ENCODE peak calls at places on chromosome X, in eight cellular contexts. I is right lobe of liver, Z is esophagus muscularis mucosa, A is uterus, Y is heart right ventricle, M is fibroblast of lung, C is GM13977, J is fibroblast of the aortic adventitia. K is an unnamed sample.

GRCh38 chrX:115892787-115893671 is 277.5 kb upstream of the AGTR2 start:
- DNase-seq in Z (no peak), C (peak; percentile 54), Y (no peak), I (peak; percentile 31), M (peak; percentile 4), J (peak; percentile 86), A (peak; percentile 49), K (no peak)

GRCh38 chrX:106917830-106918500 is 2.2 kb upstream of the CLDN2 start:
- DNase-seq in Y (no peak), A (no peak), Z (no peak), J (peak; percentile 81), I (no peak), M (peak; percentile 55), C (no peak), K (peak; percentile 34)

GRCh38 chrX:54786972-54787371 is 11.1 kb downstream of the ITIH6 start:
- DNase-seq in Y (no peak), C (no peak), Z (no peak), J (no peak), M (no peak), I (no peak), A (no peak), K (no peak)

GRCh38 chrX:152480269-152481212 is 29.4 kb upstream of the GABRA3 start:
- DNase-seq in M (no peak), J (no peak), Z (no peak), A (no peak), C (no peak), I (no peak), Y (no peak), K (no peak)

GRCh38 chrX:8805974-8806373 is 4.8 kb upstream of the FAM9A start:
- DNase-seq in C (no peak), J (no peak), Y (no peak), Z (no peak), A (no peak), I (no peak), M (no peak), K (no peak)

GRCh38 chrX:373641-374471 is 12.9 kb downstream of the PPP2R3B start:
- DNase-seq in I (no peak), J (no peak), A (no peak), C (no peak), M (no peak), Y (no peak), Z (no peak), K (peak; percentile 19)

GRCh38 chrX:123338240-123338639 is 154.2 kb downstream of the GRIA3 start:
- DNase-seq in J (no peak), Z (no peak), A (no peak), I (no peak), C (no peak), Y (no peak), M (no peak), K (no peak)

GRCh38 chrX:138191998-138192397 is 519.5 kb downstream of the FGF13 start:
- DNase-seq in J (peak; percentile 13), I (no peak), C (peak; percentile 5), A (no peak), M (peak; percentile 11), Y (peak; percentile 4), Z (no peak), K (no peak)

GRCh38 chrX:54482839-54483593 is 13.0 kb downstream of the FGD1 start:
- DNase-seq in Z (no peak), M (no peak), Y (no peak), I (no peak), J (no peak), A (no peak), C (no peak), K (no peak)

GRCh38 chrX:150303386-150304097 is 59.6 kb upstream of the MAMLD1 start:
- DNase-seq in Z (no peak), C (no peak), M (no peak), J (no peak), I (no peak), Y (no peak), A (no peak), K (no peak)

GRCh38 chrX:123084797-123085196 is 99.3 kb upstream of the GRIA3 start:
- DNase-seq in A (no peak), M (no peak), C (no peak), Z (no peak), Y (no peak), I (no peak), J (peak; percentile 41), K (peak; percentile 73)

GRCh38 chrX:90883479-90883878 is 551.2 kb upstream of the PABPC5 start:
- DNase-seq in C (no peak), Y (no peak), A (no peak), J (no peak), Z (no peak), I (no peak), M (no peak), K (no peak)

GRCh38 chrX:123833387-123833786 is 26.5 kb upstream of the XIAP start:
- DNase-seq in M (peak; percentile 46), A (peak; percentile 37), I (peak; percentile 32), Z (no peak), J (peak; percentile 56), C (peak; percentile 73), Y (peak; percentile 20), K (peak; percentile 19)

GRCh38 chrX:43750248-43750676 is 94.2 kb downstream of the MAOA start:
- DNase-seq in J (peak; percentile 59), Z (no peak), C (peak; percentile 39), A (peak; percentile 62), Y (peak; percentile 44), M (peak; percentile 69), I (peak; percentile 34), K (no peak)

GRCh38 chrX:111447298-111447697 is 35.3 kb upstream of the DCX start:
- DNase-seq in J (no peak), C (peak; percentile 13), Y (no peak), M (no peak), A (no peak), I (no peak), Z (no peak), K (no peak)
- TF ChIP-seq CTCF in J (peak; percentile 12), C (peak; percentile 51), Y (peak; percentile 19), M (no peak), A (no peak), I (peak; percentile 28), Z (no peak), K (no peak)

DNA sequence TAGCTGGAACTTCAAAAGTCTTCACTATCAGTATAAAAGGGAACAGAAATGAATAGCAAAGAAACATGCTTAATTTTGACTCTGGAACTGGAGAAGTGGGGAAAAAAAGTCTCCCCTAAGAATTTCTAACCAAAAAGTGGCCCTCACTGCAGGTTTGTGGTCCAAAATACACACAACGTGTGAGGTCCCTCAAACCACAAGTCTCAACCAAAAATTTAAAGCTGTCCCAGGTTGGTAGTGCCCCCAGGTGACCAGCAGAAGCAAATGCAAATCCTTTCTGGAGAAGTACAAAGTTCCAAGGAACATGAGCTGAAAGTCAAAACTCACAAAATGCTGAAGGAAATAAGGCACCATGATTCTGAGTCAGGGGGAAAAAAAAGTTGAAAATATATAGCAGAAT is 23.6 kb upstream of the VAMP7 start:
- DNase-seq in M (peak; percentile 9), C (no peak), Y (no peak), I (no peak), Z (no peak), J (peak; percentile 18), A (no peak), K (no peak)
- TF ChIP-seq CTCF in M (peak; percentile 22), C (peak; percentile 45), Y (no peak), I (peak; percentile 40), Z (no peak), J (peak; percentile 31), A (no peak), K (peak; percentile 40)

GRCh38 chrX:110853610-110854009 is 58.0 kb upstream of the CHRDL1 start:
- DNase-seq in Z (no peak), M (peak; percentile 7), J (peak; percentile 40), I (no peak), A (no peak), Y (peak; percentile 3), C (no peak), K (peak; percentile 14)
- TF ChIP-seq CTCF in Z (peak; percentile 30), M (no peak), J (peak; percentile 42), I (peak; percentile 45), A (no peak), Y (peak; percentile 32), C (no peak), K (peak; percentile 59)

GRCh38 chrX:119948381-119948780 is 4.8 kb upstream of the NKAP start:
- DNase-seq in M (no peak), C (no peak), A (no peak), I (no peak), Y (no peak), J (no peak), Z (no peak), K (no peak)
- TF ChIP-seq CTCF in M (no peak), C (peak; percentile 22), A (no peak), I (peak; percentile 21), Y (no peak), J (no peak), Z (no peak), K (peak; percentile 30)

K was measured in HFFc6.